ENCODE peak calls at places on chromosomes 7 and 10, in seven cellular contexts. One of them, this sample, is unnamed.

GRCh38 chr10:5490698-5491464 is 8.5 kb downstream of the CALML5 start:
- DNase-seq in sigmoid colon: peak; percentile 22
- DNase-seq in tibial nerve: no peak
- DNase-seq in HepG2: no peak
- DNase-seq in testis: no peak
- DNase-seq in right lobe of liver: no peak
- DNase-seq in transverse colon: no peak
- DNase-seq in this sample: no peak

GRCh38 chr10:132458595-132459251 is 61.7 kb downstream of the PWWP2B start:
- DNase-seq in tibial nerve: peak; percentile 62
- DNase-seq in transverse colon: peak; percentile 88
- DNase-seq in sigmoid colon: no peak
- DNase-seq in right lobe of liver: peak; percentile 70
- DNase-seq in testis: no peak
- DNase-seq in HepG2: no peak
- DNase-seq in this sample: peak; percentile 56

GRCh38 chr10:6145979-6146432 is 56.7 kb upstream of the PFKFB3 start:
- DNase-seq in transverse colon: no peak
- DNase-seq in testis: peak; percentile 73
- DNase-seq in tibial nerve: no peak
- DNase-seq in HepG2: no peak
- DNase-seq in sigmoid colon: no peak
- DNase-seq in right lobe of liver: no peak
- DNase-seq in this sample: no peak

GRCh38 chr10:107966817-107967216 is 802.3 kb upstream of the SORCS1 start:
- DNase-seq in right lobe of liver: no peak
- DNase-seq in testis: no peak
- DNase-seq in HepG2: no peak
- DNase-seq in transverse colon: no peak
- DNase-seq in sigmoid colon: no peak
- DNase-seq in tibial nerve: no peak
- DNase-seq in this sample: no peak

GRCh38 chr10:68127995-68128394 is 18.7 kb downstream of the MYPN start:
- DNase-seq in transverse colon: no peak
- DNase-seq in HepG2: no peak
- DNase-seq in tibial nerve: no peak
- DNase-seq in sigmoid colon: no peak
- DNase-seq in right lobe of liver: no peak
- DNase-seq in testis: no peak
- DNase-seq in this sample: no peak

GRCh38 chr7:70052691-70053090 is 454.4 kb downstream of the AUTS2 start:
- DNase-seq in HepG2: no peak
- DNase-seq in transverse colon: no peak
- DNase-seq in tibial nerve: no peak
- DNase-seq in testis: no peak
- DNase-seq in sigmoid colon: no peak
- DNase-seq in right lobe of liver: no peak
- DNase-seq in this sample: no peak

GRCh38 chr7:32071466-32072091 is 1.4 kb upstream of the PDE1C start:
- DNase-seq in right lobe of liver: no peak
- DNase-seq in transverse colon: no peak
- DNase-seq in tibial nerve: no peak
- DNase-seq in sigmoid colon: no peak
- DNase-seq in HepG2: no peak
- DNase-seq in testis: no peak
- DNase-seq in this sample: no peak

GRCh38 chr10:96395931-96396877 is 37.4 kb upstream of the OPALIN start:
- DNase-seq in tibial nerve: peak; percentile 63
- DNase-seq in sigmoid colon: peak; percentile 87
- DNase-seq in right lobe of liver: peak; percentile 65
- DNase-seq in transverse colon: peak; percentile 68
- DNase-seq in testis: peak; percentile 81
- DNase-seq in HepG2: peak; percentile 41
- DNase-seq in this sample: peak; percentile 70

GRCh38 chr7:148944935-148945934 is 61.1 kb upstream of the EZH2 start:
- DNase-seq in testis: no peak
- DNase-seq in right lobe of liver: no peak
- DNase-seq in HepG2: no peak
- DNase-seq in sigmoid colon: no peak
- DNase-seq in tibial nerve: no peak
- DNase-seq in transverse colon: no peak
- DNase-seq in this sample: no peak

GRCh38 chr10:121783782-121784372 is 144.0 kb downstream of the ATE1 start:
- DNase-seq in sigmoid colon: no peak
- DNase-seq in transverse colon: no peak
- DNase-seq in right lobe of liver: no peak
- DNase-seq in testis: no peak
- DNase-seq in tibial nerve: no peak
- DNase-seq in HepG2: no peak
- DNase-seq in this sample: no peak

GRCh38 chr7:100544386-100544785 is 5.4 kb downstream of the AGFG2 start:
- DNase-seq in tibial nerve: no peak
- DNase-seq in right lobe of liver: no peak
- DNase-seq in sigmoid colon: no peak
- DNase-seq in testis: no peak
- DNase-seq in transverse colon: no peak
- DNase-seq in HepG2: peak; percentile 76
- DNase-seq in this sample: no peak

GRCh38 chr7:148979827-148980226 is 48.5 kb downstream of the PDIA4 start:
- DNase-seq in HepG2: no peak
- DNase-seq in right lobe of liver: no peak
- DNase-seq in transverse colon: no peak
- DNase-seq in sigmoid colon: no peak
- DNase-seq in tibial nerve: no peak
- DNase-seq in testis: no peak
- DNase-seq in this sample: no peak

GRCh38 chr10:46257099-46257498 is 29.7 kb upstream of the ANTXRL start:
- DNase-seq in transverse colon: no peak
- DNase-seq in tibial nerve: no peak
- DNase-seq in sigmoid colon: no peak
- DNase-seq in HepG2: no peak
- DNase-seq in testis: no peak
- DNase-seq in right lobe of liver: no peak
- DNase-seq in this sample: no peak

GRCh38 chr7:66781408-66782090 is 41.0 kb downstream of the RABGEF1 start:
- DNase-seq in transverse colon: no peak
- DNase-seq in testis: no peak
- DNase-seq in HepG2: peak; percentile 39
- DNase-seq in right lobe of liver: no peak
- DNase-seq in sigmoid colon: no peak
- DNase-seq in tibial nerve: no peak
- DNase-seq in this sample: no peak

GRCh38 chr7:29349362-29349761 is 154.8 kb downstream of the CHN2 start:
- DNase-seq in transverse colon: no peak
- DNase-seq in tibial nerve: no peak
- DNase-seq in sigmoid colon: no peak
- DNase-seq in HepG2: no peak
- DNase-seq in right lobe of liver: no peak
- DNase-seq in testis: no peak
- DNase-seq in this sample: no peak

GRCh38 chr7:24965831-24966708 is 13.9 kb downstream of the OSBPL3 start:
- DNase-seq in HepG2: no peak
- DNase-seq in testis: no peak
- DNase-seq in right lobe of liver: no peak
- DNase-seq in transverse colon: peak; percentile 62
- DNase-seq in sigmoid colon: no peak
- DNase-seq in tibial nerve: peak; percentile 5
- DNase-seq in this sample: peak; percentile 38

GRCh38 chr7:50552921-50553320 is 12.3 kb downstream of the DDC start:
- DNase-seq in HepG2: peak; percentile 14
- DNase-seq in tibial nerve: no peak
- DNase-seq in testis: peak; percentile 38
- DNase-seq in transverse colon: no peak
- DNase-seq in sigmoid colon: peak; percentile 55
- DNase-seq in right lobe of liver: no peak
- DNase-seq in this sample: no peak

GRCh38 chr10:69965086-69965485 is 87.6 kb upstream of the MACROH2A2 start:
- DNase-seq in transverse colon: no peak
- DNase-seq in right lobe of liver: no peak
- DNase-seq in tibial nerve: peak; percentile 1
- DNase-seq in testis: no peak
- DNase-seq in sigmoid colon: no peak
- DNase-seq in HepG2: no peak
- DNase-seq in this sample: no peak

GRCh38 chr7:123573896-123574467 is 16.4 kb upstream of the NDUFA5 start:
- DNase-seq in tibial nerve: no peak
- DNase-seq in right lobe of liver: no peak
- DNase-seq in sigmoid colon: no peak
- DNase-seq in HepG2: no peak
- DNase-seq in transverse colon: no peak
- DNase-seq in testis: no peak
- DNase-seq in this sample: no peak

GRCh38 chr7:98826811-98827231 is 43.0 kb downstream of the TMEM130 start:
- DNase-seq in right lobe of liver: peak; percentile 78
- DNase-seq in transverse colon: no peak
- DNase-seq in sigmoid colon: peak; percentile 74
- DNase-seq in tibial nerve: no peak
- DNase-seq in testis: peak; percentile 32
- DNase-seq in HepG2: no peak
- DNase-seq in this sample: peak; percentile 84

GRCh38 chr7:29918850-29919249 is 70.8 kb downstream of the SCRN1 start:
- DNase-seq in testis: no peak
- DNase-seq in right lobe of liver: no peak
- DNase-seq in transverse colon: no peak
- DNase-seq in sigmoid colon: no peak
- DNase-seq in HepG2: no peak
- DNase-seq in tibial nerve: no peak
- DNase-seq in this sample: no peak

GRCh38 chr7:132191418-132191817 is 384.9 kb downstream of the PLXNA4 start:
- DNase-seq in testis: no peak
- DNase-seq in right lobe of liver: no peak
- DNase-seq in sigmoid colon: no peak
- DNase-seq in HepG2: no peak
- DNase-seq in transverse colon: no peak
- DNase-seq in tibial nerve: no peak
- DNase-seq in this sample: no peak

GRCh38 chr7:105268056-105268455 is 120.7 kb downstream of the SRPK2 start:
- DNase-seq in tibial nerve: no peak
- DNase-seq in testis: no peak
- DNase-seq in transverse colon: no peak
- DNase-seq in HepG2: no peak
- DNase-seq in sigmoid colon: no peak
- DNase-seq in right lobe of liver: no peak
- DNase-seq in this sample: no peak

GRCh38 chr10:7750222-7750621 is 37.6 kb downstream of the KIN start:
- DNase-seq in HepG2: no peak
- DNase-seq in sigmoid colon: no peak
- DNase-seq in testis: no peak
- DNase-seq in transverse colon: no peak
- DNase-seq in tibial nerve: no peak
- DNase-seq in right lobe of liver: no peak
- DNase-seq in this sample: no peak

GRCh38 chr10:52318136-52318810 is 4.2 kb downstream of the DKK1 start:
- DNase-seq in sigmoid colon: no peak
- DNase-seq in testis: no peak
- DNase-seq in transverse colon: no peak
- DNase-seq in tibial nerve: no peak
- DNase-seq in HepG2: no peak
- DNase-seq in right lobe of liver: no peak
- DNase-seq in this sample: no peak
- TF ChIP-seq POLR2A in sigmoid colon: no peak
- TF ChIP-seq POLR2A in testis: no peak
- TF ChIP-seq POLR2A in transverse colon: no peak
- TF ChIP-seq POLR2A in tibial nerve: no peak
- TF ChIP-seq POLR2A in HepG2: no peak
- TF ChIP-seq POLR2A in right lobe of liver: no peak
- TF ChIP-seq POLR2A in this sample: no peak

GRCh38 chr7:27117687-27118491 is 12.7 kb downstream of the HOXA4 start:
- DNase-seq in HepG2: no peak
- DNase-seq in right lobe of liver: no peak
- DNase-seq in sigmoid colon: peak; percentile 64
- DNase-seq in testis: no peak
- DNase-seq in transverse colon: no peak
- DNase-seq in tibial nerve: no peak
- DNase-seq in this sample: no peak
- H3K4me3 ChIP-seq in HepG2: no peak overlapping the region
- H3K4me3 ChIP-seq in right lobe of liver: no peak overlapping the region
- H3K4me3 ChIP-seq in sigmoid colon: peak overlapping the region; percentile 41
- H3K4me3 ChIP-seq in testis: no peak overlapping the region
- H3K4me3 ChIP-seq in transverse colon: peak overlapping the region; percentile 43
- H3K4me3 ChIP-seq in tibial nerve: no peak overlapping the region
- H3K4me3 ChIP-seq in this sample: peak overlapping the region; percentile 11

GRCh38 chr10:92108747-92109146 is 182.1 kb downstream of the CPEB3 start:
- DNase-seq in right lobe of liver: no peak
- DNase-seq in HepG2: no peak
- DNase-seq in transverse colon: no peak
- DNase-seq in testis: no peak
- DNase-seq in sigmoid colon: no peak
- DNase-seq in tibial nerve: no peak
- DNase-seq in this sample: no peak
- TF ChIP-seq CTCF in right lobe of liver: no peak
- TF ChIP-seq CTCF in HepG2: no peak
- TF ChIP-seq CTCF in transverse colon: no peak
- TF ChIP-seq CTCF in testis: no peak
- TF ChIP-seq CTCF in sigmoid colon: no peak
- TF ChIP-seq CTCF in tibial nerve: no peak
- TF ChIP-seq CTCF in this sample: no peak

DNA sequence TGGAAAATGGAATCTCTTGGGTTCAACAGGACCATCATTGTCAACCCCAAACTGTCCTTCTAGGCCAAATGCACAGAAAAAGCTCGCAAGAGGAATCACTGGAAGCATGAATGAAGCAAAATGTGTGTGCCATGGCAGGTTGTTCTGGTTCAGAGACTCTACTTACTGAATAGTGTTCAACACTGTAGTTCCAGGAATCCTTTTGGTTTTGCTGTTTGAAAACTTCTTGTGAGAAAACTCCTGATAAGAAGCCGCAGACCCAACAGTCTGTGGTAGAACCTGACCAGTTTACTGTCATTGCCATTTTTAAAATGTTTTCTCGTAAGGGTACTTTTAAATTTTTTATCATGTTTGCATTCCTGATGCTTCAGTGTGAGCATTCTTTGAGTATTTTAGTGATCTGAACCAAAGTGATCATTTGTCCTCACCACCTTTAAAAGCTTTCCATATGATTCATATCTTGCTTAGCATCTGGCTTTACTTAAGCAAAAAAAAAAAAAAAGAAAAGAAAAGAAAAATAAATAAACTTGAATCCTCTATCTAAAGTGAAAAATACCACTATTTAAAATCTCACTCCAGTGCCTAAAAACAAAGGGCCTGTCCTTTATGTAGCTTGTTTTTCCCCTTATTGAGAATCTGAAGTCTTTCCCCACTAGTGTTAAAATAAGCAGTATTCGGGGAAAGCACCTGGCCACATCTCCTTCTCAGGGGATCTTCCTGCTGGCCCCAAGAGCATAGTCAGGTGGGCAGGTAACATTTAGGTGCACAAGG is 92.4 kb downstream of the WNT2 start:
- DNase-seq in testis: no peak
- DNase-seq in tibial nerve: no peak
- DNase-seq in sigmoid colon: no peak
- DNase-seq in right lobe of liver: no peak
- DNase-seq in transverse colon: no peak
- DNase-seq in HepG2: no peak
- DNase-seq in this sample: no peak
- TF ChIP-seq POLR2A in testis: no peak
- TF ChIP-seq POLR2A in tibial nerve: no peak
- TF ChIP-seq POLR2A in sigmoid colon: no peak
- TF ChIP-seq POLR2A in right lobe of liver: no peak
- TF ChIP-seq POLR2A in transverse colon: no peak
- TF ChIP-seq POLR2A in HepG2: no peak
- TF ChIP-seq POLR2A in this sample: no peak

GRCh38 chr10:15439381-15439837 is 68.3 kb upstream of the FAM171A1 start:
- DNase-seq in tibial nerve: no peak
- DNase-seq in HepG2: peak; percentile 14
- DNase-seq in right lobe of liver: no peak
- DNase-seq in testis: peak; percentile 51
- DNase-seq in transverse colon: peak; percentile 19
- DNase-seq in sigmoid colon: peak; percentile 70
- DNase-seq in this sample: peak; percentile 71
- H3K4me3 ChIP-seq in tibial nerve: no peak overlapping the region
- H3K4me3 ChIP-seq in HepG2: peak overlapping the region; percentile 66
- H3K4me3 ChIP-seq in right lobe of liver: no peak overlapping the region
- H3K4me3 ChIP-seq in testis: peak overlapping the region; percentile 8
- H3K4me3 ChIP-seq in transverse colon: peak overlapping the region; percentile 0
- H3K4me3 ChIP-seq in sigmoid colon: peak overlapping the region; percentile 27
- H3K4me3 ChIP-seq in this sample: peak overlapping the region; percentile 21